ENCODE peak calls at places on chromosomes 13 and 19, in eight cellular contexts. One of them, this sample, is unnamed.

GRCh38 chr13:43405457-43405856 is 381.3 kb downstream of the ENOX1 start:
- DNase-seq in substantia nigra: no peak
- DNase-seq in A673: no peak
- DNase-seq in midbrain: no peak
- DNase-seq in HFFc6: peak; percentile 57
- DNase-seq in HCEC 1CT: peak; percentile 80
- DNase-seq in cardiac muscle cell: no peak
- DNase-seq in stimulated activated CD8-positive, alpha-beta memory T cell treated with anti-CD3 and anti-CD28 coated beads, Interleukin-4, amount 100 ng/mL, for 4 hours: no peak
- DNase-seq in this sample: peak; percentile 64

GRCh38 chr19:45817725-45818301 is 2.7 kb upstream of the RSPH6A start:
- DNase-seq in cardiac muscle cell: no peak
- DNase-seq in stimulated activated CD8-positive, alpha-beta memory T cell treated with anti-CD3 and anti-CD28 coated beads, Interleukin-4, amount 100 ng/mL, for 4 hours: no peak
- DNase-seq in A673: no peak
- DNase-seq in midbrain: no peak
- DNase-seq in HCEC 1CT: no peak
- DNase-seq in substantia nigra: no peak
- DNase-seq in HFFc6: no peak
- DNase-seq in this sample: no peak

GRCh38 chr19:15072930-15073647 is 8.9 kb upstream of the OR1I1 start:
- DNase-seq in cardiac muscle cell: no peak
- DNase-seq in midbrain: no peak
- DNase-seq in substantia nigra: no peak
- DNase-seq in A673: no peak
- DNase-seq in stimulated activated CD8-positive, alpha-beta memory T cell treated with anti-CD3 and anti-CD28 coated beads, Interleukin-4, amount 100 ng/mL, for 4 hours: no peak
- DNase-seq in HFFc6: no peak
- DNase-seq in HCEC 1CT: no peak
- DNase-seq in this sample: peak; percentile 45

GRCh38 chr13:49625392-49626137 is 2.7 kb upstream of the ARL11 start:
- DNase-seq in HCEC 1CT: peak; percentile 8
- DNase-seq in cardiac muscle cell: no peak
- DNase-seq in stimulated activated CD8-positive, alpha-beta memory T cell treated with anti-CD3 and anti-CD28 coated beads, Interleukin-4, amount 100 ng/mL, for 4 hours: no peak
- DNase-seq in HFFc6: no peak
- DNase-seq in A673: no peak
- DNase-seq in substantia nigra: peak; percentile 20
- DNase-seq in midbrain: no peak
- DNase-seq in this sample: no peak

GRCh38 chr13:46624821-46625220 is 71.9 kb downstream of the LRCH1 start:
- DNase-seq in A673: no peak
- DNase-seq in cardiac muscle cell: no peak
- DNase-seq in stimulated activated CD8-positive, alpha-beta memory T cell treated with anti-CD3 and anti-CD28 coated beads, Interleukin-4, amount 100 ng/mL, for 4 hours: no peak
- DNase-seq in midbrain: no peak
- DNase-seq in HFFc6: no peak
- DNase-seq in substantia nigra: no peak
- DNase-seq in HCEC 1CT: no peak
- DNase-seq in this sample: no peak

GRCh38 chr19:5983367-5983955 is 5.5 kb upstream of the RANBP3 start:
- DNase-seq in HCEC 1CT: no peak
- DNase-seq in substantia nigra: no peak
- DNase-seq in HFFc6: no peak
- DNase-seq in stimulated activated CD8-positive, alpha-beta memory T cell treated with anti-CD3 and anti-CD28 coated beads, Interleukin-4, amount 100 ng/mL, for 4 hours: no peak
- DNase-seq in cardiac muscle cell: no peak
- DNase-seq in A673: no peak
- DNase-seq in midbrain: no peak
- DNase-seq in this sample: no peak

GRCh38 chr19:4345656-4346383 is 2.5 kb downstream of the MPND start:
- DNase-seq in stimulated activated CD8-positive, alpha-beta memory T cell treated with anti-CD3 and anti-CD28 coated beads, Interleukin-4, amount 100 ng/mL, for 4 hours: no peak
- DNase-seq in HFFc6: no peak
- DNase-seq in cardiac muscle cell: no peak
- DNase-seq in HCEC 1CT: no peak
- DNase-seq in midbrain: no peak
- DNase-seq in A673: no peak
- DNase-seq in substantia nigra: no peak
- DNase-seq in this sample: no peak

GRCh38 chr19:48578891-48579290 is 26.9 kb downstream of the SULT2B1 start:
- DNase-seq in midbrain: no peak
- DNase-seq in HCEC 1CT: peak; percentile 17
- DNase-seq in cardiac muscle cell: no peak
- DNase-seq in A673: no peak
- DNase-seq in stimulated activated CD8-positive, alpha-beta memory T cell treated with anti-CD3 and anti-CD28 coated beads, Interleukin-4, amount 100 ng/mL, for 4 hours: no peak
- DNase-seq in substantia nigra: no peak
- DNase-seq in HFFc6: peak; percentile 47
- DNase-seq in this sample: no peak

GRCh38 chr13:41383400-41383799 is 72.3 kb downstream of the NAA16 start:
- DNase-seq in HCEC 1CT: no peak
- DNase-seq in cardiac muscle cell: no peak
- DNase-seq in HFFc6: no peak
- DNase-seq in stimulated activated CD8-positive, alpha-beta memory T cell treated with anti-CD3 and anti-CD28 coated beads, Interleukin-4, amount 100 ng/mL, for 4 hours: no peak
- DNase-seq in substantia nigra: no peak
- DNase-seq in midbrain: no peak
- DNase-seq in A673: no peak
- DNase-seq in this sample: no peak

GRCh38 chr13:66805657-66806056 is 424.5 kb downstream of the PCDH9 start:
- DNase-seq in HFFc6: no peak
- DNase-seq in stimulated activated CD8-positive, alpha-beta memory T cell treated with anti-CD3 and anti-CD28 coated beads, Interleukin-4, amount 100 ng/mL, for 4 hours: no peak
- DNase-seq in cardiac muscle cell: no peak
- DNase-seq in midbrain: no peak
- DNase-seq in HCEC 1CT: peak; percentile 6
- DNase-seq in A673: no peak
- DNase-seq in substantia nigra: no peak
- DNase-seq in this sample: peak; percentile 21

GRCh38 chr19:3413796-3414327 is 47.5 kb downstream of the NFIC start:
- DNase-seq in substantia nigra: no peak
- DNase-seq in HFFc6: no peak
- DNase-seq in midbrain: no peak
- DNase-seq in HCEC 1CT: no peak
- DNase-seq in A673: peak; percentile 78
- DNase-seq in stimulated activated CD8-positive, alpha-beta memory T cell treated with anti-CD3 and anti-CD28 coated beads, Interleukin-4, amount 100 ng/mL, for 4 hours: no peak
- DNase-seq in cardiac muscle cell: no peak
- DNase-seq in this sample: peak; percentile 53

GRCh38 chr13:75258159-75258782 is 223.7 kb downstream of the TBC1D4 start:
- DNase-seq in midbrain: peak; percentile 6
- DNase-seq in stimulated activated CD8-positive, alpha-beta memory T cell treated with anti-CD3 and anti-CD28 coated beads, Interleukin-4, amount 100 ng/mL, for 4 hours: no peak
- DNase-seq in HFFc6: peak; percentile 33
- DNase-seq in substantia nigra: no peak
- DNase-seq in cardiac muscle cell: peak; percentile 54
- DNase-seq in HCEC 1CT: peak; percentile 40
- DNase-seq in A673: peak; percentile 55
- DNase-seq in this sample: peak; percentile 53

GRCh38 chr19:4722671-4723464 is 774 bp downstream of the DPP9 start:
- DNase-seq in substantia nigra: no peak
- DNase-seq in stimulated activated CD8-positive, alpha-beta memory T cell treated with anti-CD3 and anti-CD28 coated beads, Interleukin-4, amount 100 ng/mL, for 4 hours: no peak
- DNase-seq in cardiac muscle cell: no peak
- DNase-seq in midbrain: peak; percentile 37
- DNase-seq in HCEC 1CT: peak; percentile 18
- DNase-seq in HFFc6: no peak
- DNase-seq in A673: peak; percentile 83
- DNase-seq in this sample: peak; percentile 68

GRCh38 chr19:15288146-15288963 is 44.0 kb downstream of the BRD4 start:
- DNase-seq in stimulated activated CD8-positive, alpha-beta memory T cell treated with anti-CD3 and anti-CD28 coated beads, Interleukin-4, amount 100 ng/mL, for 4 hours: no peak
- DNase-seq in cardiac muscle cell: no peak
- DNase-seq in substantia nigra: peak; percentile 83
- DNase-seq in HFFc6: peak; percentile 26
- DNase-seq in midbrain: peak; percentile 92
- DNase-seq in A673: peak; percentile 44
- DNase-seq in HCEC 1CT: no peak
- DNase-seq in this sample: no peak

GRCh38 chr13:32210081-32210480 is 105.1 kb downstream of the ZAR1L start:
- DNase-seq in cardiac muscle cell: no peak
- DNase-seq in midbrain: no peak
- DNase-seq in stimulated activated CD8-positive, alpha-beta memory T cell treated with anti-CD3 and anti-CD28 coated beads, Interleukin-4, amount 100 ng/mL, for 4 hours: no peak
- DNase-seq in HCEC 1CT: no peak
- DNase-seq in substantia nigra: no peak
- DNase-seq in HFFc6: no peak
- DNase-seq in A673: no peak
- DNase-seq in this sample: no peak

GRCh38 chr13:80009760-80010159 is 331.2 kb downstream of the SPRY2 start:
- DNase-seq in substantia nigra: no peak
- DNase-seq in HCEC 1CT: no peak
- DNase-seq in midbrain: peak; percentile 52
- DNase-seq in HFFc6: no peak
- DNase-seq in A673: no peak
- DNase-seq in cardiac muscle cell: no peak
- DNase-seq in stimulated activated CD8-positive, alpha-beta memory T cell treated with anti-CD3 and anti-CD28 coated beads, Interleukin-4, amount 100 ng/mL, for 4 hours: no peak
- DNase-seq in this sample: no peak

GRCh38 chr13:106118050-106118449 is 417.4 kb downstream of the EFNB2 start:
- DNase-seq in substantia nigra: no peak
- DNase-seq in HFFc6: no peak
- DNase-seq in stimulated activated CD8-positive, alpha-beta memory T cell treated with anti-CD3 and anti-CD28 coated beads, Interleukin-4, amount 100 ng/mL, for 4 hours: no peak
- DNase-seq in cardiac muscle cell: no peak
- DNase-seq in A673: no peak
- DNase-seq in HCEC 1CT: no peak
- DNase-seq in midbrain: no peak
- DNase-seq in this sample: no peak

GRCh38 chr13:104477256-104477655 is 1411.0 kb upstream of the SLC10A2 start:
- DNase-seq in HCEC 1CT: no peak
- DNase-seq in stimulated activated CD8-positive, alpha-beta memory T cell treated with anti-CD3 and anti-CD28 coated beads, Interleukin-4, amount 100 ng/mL, for 4 hours: no peak
- DNase-seq in substantia nigra: no peak
- DNase-seq in A673: no peak
- DNase-seq in HFFc6: no peak
- DNase-seq in midbrain: no peak
- DNase-seq in cardiac muscle cell: no peak
- DNase-seq in this sample: no peak

This sample was measured in A172.